ENCODE peak calls at places on chromosomes 4 and X, in five cellular contexts. F is psoas muscle; J is CD8-positive, alpha-beta memory T cell; B is endodermal cell; M is PC-9. Q is an unnamed sample. For H3K9me3, the result is how much of the 10 kb centered on the place peaks cover.

GRCh38 chrX:20530319-20530979 is 263.7 kb upstream of the RPS6KA3 start:
- DNase-seq in B (peak), F (no peak), J (peak), M (peak), Q (peak)

GRCh38 chrX:54042609-54043010 is 1.7 kb downstream of the PHF8 start:
- DNase-seq in B (peak), F (peak), J (peak), M (peak), Q (peak)

GRCh38 chrX:31132803-31133202 is 61.0 kb upstream of the FTHL17 start:
- DNase-seq in B (no peak), F (no peak), M (no peak), J (no peak), Q (no peak)

GRCh38 chr4:56979674-56980073 is 978 bp downstream of the POLR2B start:
- DNase-seq in B (peak), M (no peak), F (no peak), J (peak), Q (peak)

GRCh38 chr4:139603576-139604387 is 47.8 kb upstream of the SETD7 start:
- DNase-seq in J (no peak), M (peak), B (peak), F (no peak), Q (peak)

GRCh38 chr4:180947421-180947820 is 1295.8 kb upstream of the TENM3 start:
- DNase-seq in B (no peak), F (no peak), M (no peak), J (no peak), Q (no peak)

GRCh38 chr4:109977854-109978501 is 65.3 kb downstream of the EGF start:
- DNase-seq in B (no peak), J (no peak), M (peak), F (no peak), Q (peak)

GRCh38 chr4:41215155-41215554 is 813 bp upstream of the APBB2 start:
- DNase-seq in J (no peak), F (no peak), B (peak), M (no peak), Q (no peak)

GRCh38 chrX:15233416-15234015 is 36.4 kb downstream of the ASB9 start:
- DNase-seq in J (no peak), M (no peak), F (no peak), B (no peak), Q (peak)

GRCh38 chrX:106874075-106874474 is 29.1 kb downstream of the RIPPLY1 start:
- DNase-seq in J (no peak), M (peak), B (no peak), F (no peak), Q (no peak)

GRCh38 chrX:9562851-9563250 is 98.0 kb downstream of the TBL1X start:
- DNase-seq in J (no peak), B (no peak), F (no peak), M (no peak), Q (no peak)

GRCh38 chrX:30806187-30806728 is 82.8 kb downstream of the TAB3 start:
- DNase-seq in B (no peak), M (no peak), J (no peak), F (no peak), Q (no peak)

GRCh38 chr4:26736621-26737020 is 124.0 kb upstream of the STIM2 start:
- DNase-seq in F (no peak), B (no peak), J (no peak), M (no peak), Q (no peak)

GRCh38 chr4:6633091-6633906 is 7.2 kb upstream of the MRFAP1 start:
- DNase-seq in J (no peak), B (no peak), M (peak), F (peak), Q (no peak)

GRCh38 chrX:15745179-15745578 is 7.1 kb downstream of the CA5B start:
- DNase-seq in J (no peak), M (no peak), F (no peak), B (no peak), Q (no peak)

GRCh38 chr4:158818595-158818994 is 49.8 kb downstream of the FNIP2 start:
- DNase-seq in J (no peak), F (no peak), M (no peak), B (no peak), Q (no peak)

GRCh38 chr4:93072292-93072691 is 756.3 kb upstream of the ATOH1 start:
- DNase-seq in F (no peak), B (no peak), J (no peak), M (no peak), Q (no peak)

GRCh38 chr4:186158021-186158859 is 33.1 kb upstream of the CYP4V2 start:
- DNase-seq in J (no peak), M (no peak), B (no peak), F (no peak), Q (no peak)

GRCh38 chrX:24014388-24015018 is 12.5 kb downstream of the KLHL15 start:
- DNase-seq in J (no peak), F (no peak), M (no peak), B (no peak), Q (no peak)

GRCh38 chrX:110734894-110735541 is 60.6 kb downstream of the CHRDL1 start:
- DNase-seq in B (no peak), F (no peak), J (no peak), M (peak), Q (no peak)

GRCh38 chrX:26999634-27000033 is 463.5 kb downstream of the PPP4R3C start:
- DNase-seq in J (no peak), F (no peak), M (no peak), B (no peak), Q (no peak)

GRCh38 chr4:10974371-10974770 is 289.8 kb upstream of the CLNK start:
- DNase-seq in J (no peak), M (no peak), B (no peak), F (no peak), Q (no peak)

GRCh38 chrX:72477787-72478186 is 94.9 kb downstream of the HDAC8 start:
- DNase-seq in B (no peak), F (no peak), J (no peak), M (no peak), Q (no peak)

GRCh38 chr4:102295153-102295862 is 50.0 kb downstream of the SLC39A8 start:
- DNase-seq in J (no peak), B (no peak), F (no peak), M (no peak), Q (no peak)

GRCh38 chrX:119605739-119606507 is at the start of gene NKRF:
- DNase-seq in M (peak), F (peak), J (peak), B (peak), Q (peak)

GRCh38 chrX:40247848-40248622 is 150.3 kb upstream of the BCOR start:
- DNase-seq in J (no peak), B (no peak), M (no peak), F (no peak), Q (no peak)

GRCh38 chr4:3246458-3247398 is 2.2 kb upstream of the MSANTD1 start:
- DNase-seq in F (no peak), J (no peak), B (no peak), M (no peak), Q (no peak)

GRCh38 chr4:28373601-28374000 is 1513.0 kb downstream of the STIM2 start:
- DNase-seq in B (no peak), J (no peak), F (no peak), M (no peak), Q (no peak)

GRCh38 chr4:108018038-108018883 is 28.6 kb downstream of the HADH start:
- DNase-seq in F (peak), B (peak), M (peak), J (peak), Q (peak)

GRCh38 chrX:31397119-31397518 is 325.3 kb upstream of the FTHL17 start:
- DNase-seq in J (no peak), B (no peak), M (no peak), F (no peak), Q (no peak)

GRCh38 chr4:102483120-102483519 is 18.0 kb upstream of the NFKB1 start:
- DNase-seq in B (no peak), J (no peak), M (no peak), F (no peak), Q (no peak)

GRCh38 chr4:5954056-5954760 is 61.3 kb upstream of the CRMP1 start:
- DNase-seq in F (no peak), B (peak), M (no peak), J (no peak), Q (no peak)

GRCh38 chrX:134733595-134733994 is 75.3 kb upstream of the PLAC1 start:
- DNase-seq in F (no peak), M (no peak), B (no peak), J (no peak), Q (no peak)

GRCh38 chr4:81896936-81897335 is 425.2 kb upstream of the RASGEF1B start:
- DNase-seq in B (no peak), M (no peak), J (no peak), F (no peak), Q (no peak)
- H3K27ac ChIP-seq in B (no peak), M (no peak), J (no peak), F (no peak), Q (no peak)

GRCh38 chrX:2782171-2782570 is 30.3 kb downstream of the XG start:
- DNase-seq in B (no peak), F (no peak), J (no peak), M (no peak), Q (no peak)

GRCh38 chrX:2781226-2781571 is 29.4 kb downstream of the XG start:
- DNase-seq in J (no peak), M (no peak), F (no peak), B (no peak), Q (no peak)

GRCh38 chrX:2782778-2783177 is 30.9 kb downstream of the XG start:
- DNase-seq in J (no peak), B (no peak), M (no peak), F (no peak), Q (no peak)

GRCh38 chrX:2784026-2784425 is 32.2 kb downstream of the XG start:
- DNase-seq in J (no peak), B (no peak), M (no peak), F (no peak), Q (no peak)

GRCh38 chrX:2781698-2782097 is 29.9 kb downstream of the XG start:
- DNase-seq in M (no peak), F (no peak), B (no peak), J (no peak), Q (no peak)
- H3K9me3 ChIP-seq in M (under half), F (under half), B (under half), J (under half), Q (under half)

GRCh38 chr4:142846729-142847606 is 867 bp upstream of the INPP4B start:
- DNase-seq in M (peak), B (peak), F (peak), J (peak), Q (peak)

GRCh38 chr4:142846105-142846728 is at the start of gene INPP4B:
- DNase-seq in F (peak), J (peak), B (peak), M (peak), Q (peak)

GRCh38 chr4:142845293-142846070 is 619 bp downstream of the INPP4B start:
- DNase-seq in J (no peak), F (peak), M (peak), B (peak), Q (no peak)

GRCh38 chr4:142840516-142841123 is 5.5 kb downstream of the INPP4B start:
- DNase-seq in F (no peak), J (no peak), M (no peak), B (no peak), Q (peak)

DNA sequence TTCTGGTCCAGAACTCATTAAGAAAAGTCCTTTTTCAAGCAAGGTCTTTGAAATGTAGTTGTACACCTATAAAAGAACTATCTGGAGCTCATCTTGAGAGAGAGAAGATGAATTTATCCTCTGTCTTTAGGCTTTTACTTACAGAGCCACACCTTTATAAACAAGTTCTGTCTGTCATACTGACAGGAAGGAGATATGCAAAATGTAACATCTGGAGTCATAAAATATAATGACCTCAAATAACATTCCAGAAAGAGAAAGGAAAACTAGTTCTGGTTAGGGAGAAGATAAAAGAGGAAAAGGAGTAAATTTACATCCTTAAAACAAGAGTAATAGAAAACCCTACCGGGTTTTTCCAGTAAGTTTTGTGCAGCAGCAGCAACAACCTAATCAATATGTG is 1.3 kb downstream of the INPP4B start:
- DNase-seq in B (no peak), J (no peak), F (no peak), M (no peak), Q (no peak)
- H3K4me3 ChIP-seq in B (no peak), J (no peak), F (peak), M (peak), Q (peak)

DNA sequence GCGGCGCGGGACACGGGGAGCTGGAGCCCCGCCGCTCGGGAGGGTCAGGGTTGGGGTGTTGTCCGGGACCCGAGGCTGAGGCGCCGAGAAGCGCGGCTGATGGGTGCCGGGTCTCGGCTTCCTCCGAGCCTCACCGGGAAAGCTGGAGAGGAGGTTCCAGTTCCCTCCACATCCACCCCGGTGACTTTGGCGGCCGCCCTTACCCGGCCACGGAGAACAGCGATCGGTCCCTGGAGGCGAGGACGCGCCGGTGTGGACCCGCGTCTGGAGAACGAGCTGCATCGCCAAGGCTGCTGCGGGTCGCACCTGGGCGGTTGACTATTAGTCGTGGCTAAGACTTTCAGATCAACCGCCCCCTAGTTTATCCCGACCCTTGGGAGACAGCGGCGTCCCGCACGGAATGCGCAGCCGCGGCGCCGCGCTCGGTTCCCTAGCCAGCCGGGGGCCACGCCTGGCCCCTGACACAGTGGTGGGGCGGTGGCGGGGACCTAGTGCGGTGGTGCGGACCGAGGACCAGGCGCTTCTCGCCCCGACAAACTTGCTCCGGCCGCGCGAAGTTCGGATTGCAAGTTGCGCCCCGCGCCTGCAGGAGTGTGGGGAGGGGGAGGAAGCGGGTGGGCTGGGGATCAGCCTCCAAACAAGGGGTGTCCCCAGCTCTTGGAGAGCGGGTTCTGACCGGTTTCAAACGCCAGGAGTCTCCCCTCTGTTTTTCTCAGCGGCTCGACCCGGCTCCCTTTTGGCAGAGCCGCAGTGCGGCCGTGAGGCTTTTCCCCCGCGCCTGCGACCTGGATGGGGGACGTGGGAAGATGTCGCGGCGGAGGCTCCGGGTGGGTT is 540 bp downstream of the FHDC1 start:
- DNase-seq in J (no peak), F (peak), M (no peak), B (peak), Q (no peak)
- H3K27ac ChIP-seq in J (peak), F (no peak), M (no peak), B (no peak), Q (no peak)

GRCh38 chrX:145630081-145630480 is 187.5 kb upstream of the SLITRK2 start:
- DNase-seq in J (no peak), M (no peak), F (no peak), B (no peak), Q (no peak)
- H3K9me3 ChIP-seq in J (under half), M (under half), F (under half), B (under half), Q (under half)

GRCh38 chr4:60683357-60683756 is 516.8 kb upstream of the ADGRL3 start:
- DNase-seq in B (no peak), M (no peak), F (no peak), J (no peak), Q (no peak)
- H3K4me3 ChIP-seq in B (no peak), M (no peak), F (no peak), J (no peak), Q (no peak)

DNA sequence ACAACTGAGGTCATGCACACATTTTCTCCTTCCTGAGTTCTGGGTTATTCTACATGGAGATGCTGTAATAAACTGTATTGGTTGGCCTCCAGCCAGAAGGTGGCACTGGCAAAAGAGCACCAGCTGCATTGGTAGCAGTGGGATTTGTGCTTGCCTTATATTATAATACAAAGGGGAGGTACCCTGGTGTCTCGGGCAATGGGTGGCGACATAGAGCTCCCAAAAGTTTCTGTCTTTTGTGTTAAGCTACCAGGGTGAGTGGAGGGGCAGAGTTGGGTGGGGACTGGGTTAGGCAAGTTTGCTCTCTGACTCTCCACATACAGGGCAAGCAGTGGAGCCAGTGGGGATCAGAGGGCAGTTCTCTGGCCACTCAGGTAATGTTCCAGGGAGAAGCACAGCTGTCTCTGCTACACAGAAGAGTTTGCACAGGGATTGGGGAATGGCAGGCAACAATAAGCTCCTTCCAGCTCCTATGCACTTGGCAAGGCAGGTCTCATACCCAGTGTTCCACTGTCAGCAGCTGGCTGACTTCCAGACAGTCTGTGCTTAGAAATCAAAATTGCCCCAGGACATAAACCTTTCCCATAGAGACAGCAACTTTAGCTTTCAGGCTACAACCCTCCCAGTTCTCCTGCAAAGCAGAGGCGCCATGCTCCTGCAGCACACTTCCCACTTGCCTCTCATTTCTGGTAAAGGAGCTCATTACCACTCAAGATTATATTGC is 463.9 kb upstream of the PCDH7 start:
- DNase-seq in F (no peak), B (peak), J (no peak), M (no peak), Q (no peak)
- H3K27ac ChIP-seq in F (no peak), B (no peak), J (no peak), M (no peak), Q (no peak)